ENCODE peak calls at places on chromosomes 5 and 9, in eight cellular contexts. Z, X, H, S, L, J, V and G are unnamed samples.

GRCh38 chr9:100227636-100228035 is 125.1 kb downstream of the TEX10 start:
- DNase-seq in X (no peak), Z (no peak), L (no peak), S (no peak), V (no peak), H (no peak), J (no peak), G (no peak)

GRCh38 chr5:6742081-6742758 is 29.0 kb downstream of the TENT4A start:
- DNase-seq in S (no peak), Z (no peak), L (no peak), X (no peak), H (no peak), J (no peak), V (no peak), G (peak; percentile 60)

GRCh38 chr9:18429065-18429464 is 44.9 kb upstream of the ADAMTSL1 start:
- DNase-seq in J (no peak), L (no peak), V (no peak), Z (no peak), H (peak; percentile 75), X (peak; percentile 73), S (no peak), G (no peak)

GRCh38 chr9:132762896-132763295 is 92.6 kb downstream of the GTF3C4 start:
- DNase-seq in J (peak; percentile 4), X (no peak), V (no peak), S (no peak), L (no peak), Z (no peak), H (no peak), G (no peak)

GRCh38 chr5:173396311-173396993 is 68.2 kb upstream of the STC2 start:
- DNase-seq in Z (no peak), V (peak; percentile 43), L (no peak), J (peak; percentile 73), S (peak; percentile 30), X (peak; percentile 15), H (no peak), G (no peak)

GRCh38 chr5:153623906-153624765 is 133.7 kb downstream of the GRIA1 start:
- DNase-seq in Z (no peak), X (peak; percentile 24), L (no peak), J (no peak), S (no peak), H (peak; percentile 69), V (no peak), G (no peak)

GRCh38 chr9:94623253-94623652 is 16.1 kb downstream of the FBP1 start:
- DNase-seq in X (peak; percentile 31), J (peak; percentile 87), Z (no peak), S (peak; percentile 63), V (no peak), L (peak; percentile 20), H (no peak), G (no peak)

GRCh38 chr9:104740596-104740995 is 6.9 kb upstream of the NIPSNAP3A start:
- DNase-seq in S (no peak), Z (no peak), H (peak; percentile 64), X (peak; percentile 8), J (no peak), V (no peak), L (no peak), G (no peak)

GRCh38 chr5:150487199-150488061 is 20.5 kb upstream of the NDST1 start:
- DNase-seq in S (no peak), L (no peak), Z (no peak), V (peak; percentile 67), X (peak; percentile 89), J (no peak), H (peak; percentile 34), G (no peak)